ENCODE peak calls at places on chromosomes 12 and 14, in seven cellular contexts. D is stimulated activated CD8-positive, alpha-beta memory T cell treated with anti-CD3 and anti-CD28 coated beads, Interleukin-7, amount 100 ng/mL, for 1 hour; P is SHP77; E is HTR-8/SVneo; F is Peyer's patch; O is IMR-90; T is naive B cell. H is an unnamed sample.

GRCh38 chr12:66329941-66330340 is 27.6 kb downstream of the HELB start:
- DNase-seq in D (no peak), P (no peak), E (no peak), F (no peak), O (peak), T (no peak), H (no peak)

GRCh38 chr12:104505095-104505819 is 48.5 kb downstream of the CHST11 start:
- DNase-seq in D (no peak), P (peak), E (no peak), F (no peak), O (no peak), T (peak), H (no peak)

GRCh38 chr14:22626590-22626989 is 17.6 kb downstream of the OR6J1 start:
- DNase-seq in D (no peak), P (no peak), E (no peak), F (no peak), O (no peak), T (no peak), H (no peak)

GRCh38 chr14:74978416-74978947 is 23.1 kb upstream of the PGF start:
- DNase-seq in D (no peak), P (no peak), E (peak), F (no peak), O (no peak), T (no peak), H (peak)

GRCh38 chr14:68622856-68623255 is 170.0 kb downstream of the ZFP36L1 start:
- DNase-seq in D (no peak), P (no peak), E (no peak), F (no peak), O (no peak), T (no peak), H (no peak)

GRCh38 chr14:77485256-77485655 is 13.4 kb downstream of the ISM2 start:
- DNase-seq in D (no peak), P (no peak), E (no peak), F (no peak), O (no peak), T (no peak), H (no peak)

GRCh38 chr12:107368586-107368985 is 275.2 kb upstream of the CRY1 start:
- DNase-seq in D (no peak), P (no peak), E (no peak), F (no peak), O (no peak), T (no peak), H (no peak)

GRCh38 chr12:111041091-111041490 is 120.7 kb upstream of the MYL2 start:
- DNase-seq in D (no peak), P (no peak), E (no peak), F (no peak), O (no peak), T (no peak), H (no peak)

GRCh38 chr14:74571441-74571841 is 40.6 kb downstream of the LTBP2 start:
- DNase-seq in D (no peak), P (no peak), E (no peak), F (no peak), O (peak), T (no peak), H (peak)

GRCh38 chr14:101120636-101121398 is 217.3 kb upstream of the RTL1 start:
- DNase-seq in D (no peak), P (no peak), E (no peak), F (peak), O (no peak), T (peak), H (no peak)

GRCh38 chr14:20934148-20934762 is 21.0 kb upstream of the RNASE2 start:
- DNase-seq in D (no peak), P (peak), E (no peak), F (no peak), O (no peak), T (no peak), H (peak)

GRCh38 chr12:13583630-13584029 is 387.1 kb downstream of the EMP1 start:
- DNase-seq in D (no peak), P (no peak), E (no peak), F (no peak), O (no peak), T (no peak), H (no peak)

GRCh38 chr12:85356596-85357385 is 76.8 kb downstream of the ALX1 start:
- DNase-seq in D (no peak), P (no peak), E (no peak), F (no peak), O (no peak), T (no peak), H (no peak)

GRCh38 chr12:58925111-58925732 is 4.9 kb upstream of the LRIG3 start:
- DNase-seq in D (no peak), P (no peak), E (no peak), F (no peak), O (peak), T (no peak), H (peak)